ENCODE peak calls at places on chromosome 4, in ten cellular contexts. One of them, this sample, is unnamed.

GRCh38 chr4:54784188-54784671 is 126.5 kb downstream of the KIT start:
- DNase-seq in cardiac fibroblast: peak; percentile 92
- DNase-seq in cardiac muscle cell: peak; percentile 60
- DNase-seq in OCI-LY7: no peak
- DNase-seq in neural progenitor cell: no peak
- DNase-seq in lower leg skin: peak; percentile 89
- DNase-seq in A549: no peak
- DNase-seq in PC-9: no peak
- DNase-seq in aorta: peak; percentile 91
- DNase-seq in pancreas: peak; percentile 34
- DNase-seq in this sample: peak; percentile 89

GRCh38 chr4:72974694-72975487 is 94.6 kb downstream of the COX18 start:
- DNase-seq in cardiac fibroblast: peak; percentile 76
- DNase-seq in cardiac muscle cell: no peak
- DNase-seq in OCI-LY7: no peak
- DNase-seq in neural progenitor cell: no peak
- DNase-seq in lower leg skin: no peak
- DNase-seq in A549: no peak
- DNase-seq in PC-9: no peak
- DNase-seq in aorta: no peak
- DNase-seq in pancreas: no peak
- DNase-seq in this sample: no peak

GRCh38 chr4:98558366-98558765 is 100.0 kb downstream of the TSPAN5 start:
- DNase-seq in cardiac fibroblast: no peak
- DNase-seq in cardiac muscle cell: peak; percentile 44
- DNase-seq in OCI-LY7: no peak
- DNase-seq in neural progenitor cell: no peak
- DNase-seq in lower leg skin: no peak
- DNase-seq in A549: no peak
- DNase-seq in PC-9: no peak
- DNase-seq in aorta: no peak
- DNase-seq in pancreas: no peak
- DNase-seq in this sample: no peak

GRCh38 chr4:48227662-48228061 is 42.0 kb downstream of the TEC start:
- DNase-seq in cardiac fibroblast: no peak
- DNase-seq in cardiac muscle cell: no peak
- DNase-seq in OCI-LY7: no peak
- DNase-seq in neural progenitor cell: no peak
- DNase-seq in lower leg skin: peak; percentile 17
- DNase-seq in A549: no peak
- DNase-seq in PC-9: no peak
- DNase-seq in aorta: no peak
- DNase-seq in pancreas: no peak
- DNase-seq in this sample: no peak

GRCh38 chr4:72209600-72209999 is 177.8 kb downstream of the NPFFR2 start:
- DNase-seq in cardiac fibroblast: no peak
- DNase-seq in cardiac muscle cell: no peak
- DNase-seq in OCI-LY7: no peak
- DNase-seq in neural progenitor cell: no peak
- DNase-seq in lower leg skin: no peak
- DNase-seq in A549: no peak
- DNase-seq in PC-9: peak; percentile 94
- DNase-seq in aorta: no peak
- DNase-seq in pancreas: no peak
- DNase-seq in this sample: no peak

GRCh38 chr4:41405464-41405863 is 132.5 kb upstream of the LIMCH1 start:
- DNase-seq in cardiac fibroblast: no peak
- DNase-seq in cardiac muscle cell: no peak
- DNase-seq in OCI-LY7: no peak
- DNase-seq in neural progenitor cell: no peak
- DNase-seq in lower leg skin: no peak
- DNase-seq in A549: no peak
- DNase-seq in PC-9: no peak
- DNase-seq in aorta: no peak
- DNase-seq in pancreas: no peak
- DNase-seq in this sample: no peak

GRCh38 chr4:53365121-53365485 is 758 bp downstream of the SCFD2 start:
- DNase-seq in cardiac fibroblast: peak; percentile 28
- DNase-seq in cardiac muscle cell: peak; percentile 14
- DNase-seq in OCI-LY7: peak; percentile 51
- DNase-seq in neural progenitor cell: peak; percentile 37
- DNase-seq in lower leg skin: no peak
- DNase-seq in A549: no peak
- DNase-seq in PC-9: no peak
- DNase-seq in aorta: no peak
- DNase-seq in pancreas: no peak
- DNase-seq in this sample: peak; percentile 40

GRCh38 chr4:84327526-84327925 is 171.6 kb downstream of the NKX6-1 start:
- DNase-seq in cardiac fibroblast: no peak
- DNase-seq in cardiac muscle cell: no peak
- DNase-seq in OCI-LY7: no peak
- DNase-seq in neural progenitor cell: no peak
- DNase-seq in lower leg skin: no peak
- DNase-seq in A549: no peak
- DNase-seq in PC-9: peak; percentile 61
- DNase-seq in aorta: no peak
- DNase-seq in pancreas: no peak
- DNase-seq in this sample: no peak

GRCh38 chr4:55125087-55125721 is at the start of gene KDR:
- DNase-seq in cardiac fibroblast: peak; percentile 50
- DNase-seq in cardiac muscle cell: peak; percentile 85
- DNase-seq in OCI-LY7: no peak
- DNase-seq in neural progenitor cell: peak; percentile 90
- DNase-seq in lower leg skin: no peak
- DNase-seq in A549: no peak
- DNase-seq in PC-9: no peak
- DNase-seq in aorta: peak; percentile 80
- DNase-seq in pancreas: no peak
- DNase-seq in this sample: peak; percentile 25

GRCh38 chr4:2417196-2417764 is 1.2 kb downstream of the ZFYVE28 start:
- DNase-seq in cardiac fibroblast: no peak
- DNase-seq in cardiac muscle cell: peak; percentile 43
- DNase-seq in OCI-LY7: no peak
- DNase-seq in neural progenitor cell: peak; percentile 75
- DNase-seq in lower leg skin: no peak
- DNase-seq in A549: no peak
- DNase-seq in PC-9: no peak
- DNase-seq in aorta: peak; percentile 76
- DNase-seq in pancreas: no peak
- DNase-seq in this sample: no peak

GRCh38 chr4:59388359-59388758 is 1811.8 kb upstream of the ADGRL3 start:
- DNase-seq in cardiac fibroblast: no peak
- DNase-seq in cardiac muscle cell: no peak
- DNase-seq in OCI-LY7: no peak
- DNase-seq in neural progenitor cell: no peak
- DNase-seq in lower leg skin: no peak
- DNase-seq in A549: no peak
- DNase-seq in PC-9: no peak
- DNase-seq in aorta: no peak
- DNase-seq in pancreas: no peak
- DNase-seq in this sample: no peak

GRCh38 chr4:38069271-38069760 is 109.1 kb downstream of the PTTG2 start:
- DNase-seq in cardiac fibroblast: peak; percentile 90
- DNase-seq in cardiac muscle cell: peak; percentile 49
- DNase-seq in OCI-LY7: peak; percentile 23
- DNase-seq in neural progenitor cell: peak; percentile 74
- DNase-seq in lower leg skin: no peak
- DNase-seq in A549: peak; percentile 29
- DNase-seq in PC-9: no peak
- DNase-seq in aorta: no peak
- DNase-seq in pancreas: peak; percentile 83
- DNase-seq in this sample: peak; percentile 84

GRCh38 chr4:155973639-155974475 is 20.2 kb upstream of the CTSO start:
- DNase-seq in cardiac fibroblast: peak; percentile 31
- DNase-seq in cardiac muscle cell: no peak
- DNase-seq in OCI-LY7: no peak
- DNase-seq in neural progenitor cell: peak; percentile 15
- DNase-seq in lower leg skin: no peak
- DNase-seq in A549: no peak
- DNase-seq in PC-9: no peak
- DNase-seq in aorta: no peak
- DNase-seq in pancreas: no peak
- DNase-seq in this sample: peak; percentile 36

GRCh38 chr4:110059556-110060191 is 138.7 kb downstream of the ELOVL6 start:
- DNase-seq in cardiac fibroblast: peak; percentile 59
- DNase-seq in cardiac muscle cell: no peak
- DNase-seq in OCI-LY7: peak; percentile 18
- DNase-seq in neural progenitor cell: no peak
- DNase-seq in lower leg skin: no peak
- DNase-seq in A549: no peak
- DNase-seq in PC-9: peak; percentile 84
- DNase-seq in aorta: no peak
- DNase-seq in pancreas: no peak
- DNase-seq in this sample: peak; percentile 68

GRCh38 chr4:36064147-36064546 is 180.2 kb downstream of the ARAP2 start:
- DNase-seq in cardiac fibroblast: no peak
- DNase-seq in cardiac muscle cell: no peak
- DNase-seq in OCI-LY7: no peak
- DNase-seq in neural progenitor cell: no peak
- DNase-seq in lower leg skin: no peak
- DNase-seq in A549: no peak
- DNase-seq in PC-9: peak; percentile 41
- DNase-seq in aorta: no peak
- DNase-seq in pancreas: no peak
- DNase-seq in this sample: no peak

GRCh38 chr4:32396504-32396903 is 1676.3 kb downstream of the PCDH7 start:
- DNase-seq in cardiac fibroblast: no peak
- DNase-seq in cardiac muscle cell: no peak
- DNase-seq in OCI-LY7: no peak
- DNase-seq in neural progenitor cell: peak; percentile 11
- DNase-seq in lower leg skin: no peak
- DNase-seq in A549: no peak
- DNase-seq in PC-9: no peak
- DNase-seq in aorta: no peak
- DNase-seq in pancreas: no peak
- DNase-seq in this sample: no peak

GRCh38 chr4:134501973-134502372 is 300.4 kb upstream of the PABPC4L start:
- DNase-seq in cardiac fibroblast: no peak
- DNase-seq in cardiac muscle cell: no peak
- DNase-seq in OCI-LY7: no peak
- DNase-seq in neural progenitor cell: no peak
- DNase-seq in lower leg skin: no peak
- DNase-seq in A549: no peak
- DNase-seq in PC-9: no peak
- DNase-seq in aorta: no peak
- DNase-seq in pancreas: no peak
- DNase-seq in this sample: no peak
- H3K4me3 ChIP-seq in cardiac fibroblast: no peak overlapping the region
- H3K4me3 ChIP-seq in cardiac muscle cell: no peak overlapping the region
- H3K4me3 ChIP-seq in OCI-LY7: no peak overlapping the region
- H3K4me3 ChIP-seq in neural progenitor cell: no peak overlapping the region
- H3K4me3 ChIP-seq in lower leg skin: no peak overlapping the region
- H3K4me3 ChIP-seq in A549: no peak overlapping the region
- H3K4me3 ChIP-seq in PC-9: no peak overlapping the region
- H3K4me3 ChIP-seq in aorta: no peak overlapping the region
- H3K4me3 ChIP-seq in pancreas: no peak overlapping the region
- H3K4me3 ChIP-seq in this sample: no peak overlapping the region

DNA sequence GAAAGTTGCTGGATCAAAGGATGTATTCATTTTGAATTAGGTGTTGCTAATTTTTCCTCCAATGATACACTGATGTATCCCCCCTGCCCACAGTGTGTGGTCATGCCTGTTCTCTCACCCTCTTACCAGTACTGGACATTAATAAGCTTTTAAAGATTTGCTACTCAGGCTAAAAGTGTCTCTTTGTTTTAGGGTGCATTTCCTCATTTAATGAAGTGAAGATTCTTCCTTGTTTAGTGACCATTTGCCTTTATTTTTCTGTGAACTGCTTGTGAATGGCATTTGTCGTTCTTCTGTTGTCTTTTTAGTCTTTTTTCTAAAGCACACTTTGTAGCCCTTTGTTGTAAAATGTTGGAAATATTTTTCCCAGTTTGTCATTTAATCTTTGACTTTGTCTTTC is 5.0 kb downstream of the MSMO1 start:
- DNase-seq in cardiac fibroblast: no peak
- DNase-seq in cardiac muscle cell: no peak
- DNase-seq in OCI-LY7: no peak
- DNase-seq in neural progenitor cell: no peak
- DNase-seq in lower leg skin: no peak
- DNase-seq in A549: no peak
- DNase-seq in PC-9: no peak
- DNase-seq in aorta: no peak
- DNase-seq in pancreas: no peak
- DNase-seq in this sample: no peak
- H3K4me3 ChIP-seq in cardiac fibroblast: no peak overlapping the region
- H3K4me3 ChIP-seq in cardiac muscle cell: peak overlapping the region; percentile 62
- H3K4me3 ChIP-seq in OCI-LY7: peak overlapping the region; percentile 90
- H3K4me3 ChIP-seq in neural progenitor cell: peak overlapping the region; percentile 89
- H3K4me3 ChIP-seq in lower leg skin: no peak overlapping the region
- H3K4me3 ChIP-seq in A549: no peak overlapping the region
- H3K4me3 ChIP-seq in PC-9: peak overlapping the region; percentile 24
- H3K4me3 ChIP-seq in aorta: no peak overlapping the region
- H3K4me3 ChIP-seq in pancreas: no peak overlapping the region
- H3K4me3 ChIP-seq in this sample: peak overlapping the region; percentile 100

GRCh38 chr4:153221783-153222161 is 17.5 kb downstream of the TRIM2 start:
- DNase-seq in cardiac fibroblast: no peak
- DNase-seq in cardiac muscle cell: no peak
- DNase-seq in OCI-LY7: no peak
- DNase-seq in neural progenitor cell: no peak
- DNase-seq in lower leg skin: no peak
- DNase-seq in A549: no peak
- DNase-seq in PC-9: no peak
- DNase-seq in aorta: no peak
- DNase-seq in pancreas: no peak
- DNase-seq in this sample: no peak
- H3K4me3 ChIP-seq in cardiac fibroblast: peak overlapping the region; percentile 65
- H3K4me3 ChIP-seq in cardiac muscle cell: peak overlapping the region; percentile 49
- H3K4me3 ChIP-seq in OCI-LY7: no peak overlapping the region
- H3K4me3 ChIP-seq in neural progenitor cell: peak overlapping the region; percentile 61
- H3K4me3 ChIP-seq in lower leg skin: no peak overlapping the region
- H3K4me3 ChIP-seq in A549: no peak overlapping the region
- H3K4me3 ChIP-seq in PC-9: no peak overlapping the region
- H3K4me3 ChIP-seq in aorta: peak overlapping the region; percentile 64
- H3K4me3 ChIP-seq in pancreas: peak overlapping the region; percentile 56
- H3K4me3 ChIP-seq in this sample: peak overlapping the region; percentile 68

DNA sequence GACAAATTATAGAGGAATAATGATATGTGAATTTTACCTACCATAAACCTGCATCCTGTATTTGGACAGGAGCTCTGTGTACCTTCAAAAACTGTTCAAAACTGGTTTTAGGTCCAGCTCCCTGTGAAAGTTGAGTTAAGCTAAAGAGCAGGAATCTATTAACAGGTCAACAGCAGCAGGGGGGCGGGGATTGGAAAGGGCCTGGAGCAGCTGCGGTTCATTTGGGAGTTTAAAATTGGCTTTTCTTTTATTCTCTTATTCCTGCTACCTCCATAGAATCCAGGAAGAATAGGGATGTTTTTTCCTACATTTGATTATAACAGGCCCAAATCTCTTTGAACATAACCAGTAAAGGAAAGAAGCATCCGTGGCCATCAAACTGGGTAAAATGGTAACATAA is 23.8 kb downstream of the SHROOM3 start:
- DNase-seq in cardiac fibroblast: no peak
- DNase-seq in cardiac muscle cell: peak; percentile 2
- DNase-seq in OCI-LY7: no peak
- DNase-seq in neural progenitor cell: peak; percentile 95
- DNase-seq in lower leg skin: no peak
- DNase-seq in A549: no peak
- DNase-seq in PC-9: no peak
- DNase-seq in aorta: no peak
- DNase-seq in pancreas: no peak
- DNase-seq in this sample: no peak
- H3K4me3 ChIP-seq in cardiac fibroblast: no peak overlapping the region
- H3K4me3 ChIP-seq in cardiac muscle cell: no peak overlapping the region
- H3K4me3 ChIP-seq in OCI-LY7: no peak overlapping the region
- H3K4me3 ChIP-seq in neural progenitor cell: peak overlapping the region; percentile 39
- H3K4me3 ChIP-seq in lower leg skin: no peak overlapping the region
- H3K4me3 ChIP-seq in A549: no peak overlapping the region
- H3K4me3 ChIP-seq in PC-9: no peak overlapping the region
- H3K4me3 ChIP-seq in aorta: no peak overlapping the region
- H3K4me3 ChIP-seq in pancreas: no peak overlapping the region
- H3K4me3 ChIP-seq in this sample: no peak overlapping the region